ENCODE peak calls at places on chromosomes 7 and 10, in six cellular contexts. One of them, this sample, is unnamed.

GRCh38 chr10:88810196-88810961 is 7.8 kb downstream of the LIPM start:
- DNase-seq in sigmoid colon: no peak
- DNase-seq in mesothelial cell of epicardium: no peak
- DNase-seq in ovary: no peak
- DNase-seq in brain microvascular endothelial cell: peak
- DNase-seq in glutamatergic neuron: no peak
- DNase-seq in this sample: peak

GRCh38 chr7:2721842-2722241 is 33.8 kb downstream of the AMZ1 start:
- DNase-seq in sigmoid colon: no peak
- DNase-seq in mesothelial cell of epicardium: no peak
- DNase-seq in ovary: no peak
- DNase-seq in brain microvascular endothelial cell: no peak
- DNase-seq in glutamatergic neuron: no peak
- DNase-seq in this sample: no peak

GRCh38 chr7:44767912-44768662 is 19.4 kb downstream of the ZMIZ2 start:
- DNase-seq in sigmoid colon: peak
- DNase-seq in mesothelial cell of epicardium: no peak
- DNase-seq in ovary: peak
- DNase-seq in brain microvascular endothelial cell: no peak
- DNase-seq in glutamatergic neuron: peak
- DNase-seq in this sample: peak

GRCh38 chr7:55569269-55569663 is 3.0 kb downstream of the VOPP1 start:
- DNase-seq in sigmoid colon: no peak
- DNase-seq in mesothelial cell of epicardium: no peak
- DNase-seq in ovary: no peak
- DNase-seq in brain microvascular endothelial cell: no peak
- DNase-seq in glutamatergic neuron: no peak
- DNase-seq in this sample: no peak

GRCh38 chr7:81110673-81111072 is 191.8 kb upstream of the SEMA3C start:
- DNase-seq in sigmoid colon: no peak
- DNase-seq in mesothelial cell of epicardium: no peak
- DNase-seq in ovary: no peak
- DNase-seq in brain microvascular endothelial cell: no peak
- DNase-seq in glutamatergic neuron: no peak
- DNase-seq in this sample: no peak

GRCh38 chr10:89086801-89087513 is 96.4 kb downstream of the FAS start:
- DNase-seq in sigmoid colon: peak
- DNase-seq in mesothelial cell of epicardium: no peak
- DNase-seq in ovary: peak
- DNase-seq in brain microvascular endothelial cell: peak
- DNase-seq in glutamatergic neuron: peak
- DNase-seq in this sample: no peak

GRCh38 chr7:20284398-20285143 is 46.1 kb upstream of the ITGB8 start:
- DNase-seq in sigmoid colon: no peak
- DNase-seq in mesothelial cell of epicardium: no peak
- DNase-seq in ovary: no peak
- DNase-seq in brain microvascular endothelial cell: no peak
- DNase-seq in glutamatergic neuron: no peak
- DNase-seq in this sample: no peak

GRCh38 chr7:2540641-2541051 is 14.7 kb downstream of the BRAT1 start:
- DNase-seq in sigmoid colon: peak
- DNase-seq in mesothelial cell of epicardium: no peak
- DNase-seq in ovary: no peak
- DNase-seq in brain microvascular endothelial cell: no peak
- DNase-seq in glutamatergic neuron: peak
- DNase-seq in this sample: no peak

GRCh38 chr10:116636976-116637375 is 16.2 kb downstream of the PNLIPRP2 start:
- DNase-seq in sigmoid colon: no peak
- DNase-seq in mesothelial cell of epicardium: no peak
- DNase-seq in ovary: no peak
- DNase-seq in brain microvascular endothelial cell: no peak
- DNase-seq in glutamatergic neuron: no peak
- DNase-seq in this sample: no peak

GRCh38 chr10:5285186-5285585 is 79.6 kb upstream of the UCN3 start:
- DNase-seq in sigmoid colon: no peak
- DNase-seq in mesothelial cell of epicardium: no peak
- DNase-seq in ovary: no peak
- DNase-seq in brain microvascular endothelial cell: no peak
- DNase-seq in glutamatergic neuron: no peak
- DNase-seq in this sample: no peak

GRCh38 chr7:46230298-46231295 is 309.5 kb upstream of the IGFBP3 start:
- DNase-seq in sigmoid colon: no peak
- DNase-seq in mesothelial cell of epicardium: no peak
- DNase-seq in ovary: no peak
- DNase-seq in brain microvascular endothelial cell: peak
- DNase-seq in glutamatergic neuron: no peak
- DNase-seq in this sample: no peak

GRCh38 chr10:7788640-7789335 is 811 bp downstream of the ATP5F1C start:
- DNase-seq in sigmoid colon: no peak
- DNase-seq in mesothelial cell of epicardium: no peak
- DNase-seq in ovary: no peak
- DNase-seq in brain microvascular endothelial cell: no peak
- DNase-seq in glutamatergic neuron: no peak
- DNase-seq in this sample: no peak

GRCh38 chr10:97781541-97782331 is 9.9 kb upstream of the SFRP5 start:
- DNase-seq in sigmoid colon: no peak
- DNase-seq in mesothelial cell of epicardium: no peak
- DNase-seq in ovary: no peak
- DNase-seq in brain microvascular endothelial cell: no peak
- DNase-seq in glutamatergic neuron: no peak
- DNase-seq in this sample: no peak

GRCh38 chr7:151630349-151630748 is 110.7 kb upstream of the RHEB start:
- DNase-seq in sigmoid colon: no peak
- DNase-seq in mesothelial cell of epicardium: no peak
- DNase-seq in ovary: no peak
- DNase-seq in brain microvascular endothelial cell: no peak
- DNase-seq in glutamatergic neuron: no peak
- DNase-seq in this sample: no peak

GRCh38 chr7:37234928-37235327 is 213.7 kb downstream of the ELMO1 start:
- DNase-seq in sigmoid colon: no peak
- DNase-seq in mesothelial cell of epicardium: no peak
- DNase-seq in ovary: no peak
- DNase-seq in brain microvascular endothelial cell: no peak
- DNase-seq in glutamatergic neuron: no peak
- DNase-seq in this sample: peak

GRCh38 chr10:4740471-4740870 is 85.5 kb upstream of the AKR1E2 start:
- DNase-seq in sigmoid colon: no peak
- DNase-seq in mesothelial cell of epicardium: no peak
- DNase-seq in ovary: no peak
- DNase-seq in brain microvascular endothelial cell: no peak
- DNase-seq in glutamatergic neuron: no peak
- DNase-seq in this sample: no peak

GRCh38 chr7:138226001-138226476 is 149.8 kb downstream of the AKR1D1 start:
- DNase-seq in sigmoid colon: no peak
- DNase-seq in mesothelial cell of epicardium: no peak
- DNase-seq in ovary: no peak
- DNase-seq in brain microvascular endothelial cell: peak
- DNase-seq in glutamatergic neuron: no peak
- DNase-seq in this sample: peak

GRCh38 chr7:121531175-121532070 is 135.3 kb upstream of the FAM3C start:
- DNase-seq in sigmoid colon: no peak
- DNase-seq in mesothelial cell of epicardium: no peak
- DNase-seq in ovary: no peak
- DNase-seq in brain microvascular endothelial cell: peak
- DNase-seq in glutamatergic neuron: no peak
- DNase-seq in this sample: no peak

GRCh38 chr7:121529003-121529402 is 132.9 kb upstream of the FAM3C start:
- DNase-seq in sigmoid colon: no peak
- DNase-seq in mesothelial cell of epicardium: no peak
- DNase-seq in ovary: no peak
- DNase-seq in brain microvascular endothelial cell: no peak
- DNase-seq in glutamatergic neuron: no peak
- DNase-seq in this sample: no peak

GRCh38 chr7:121525155-121525819 is 129.2 kb upstream of the FAM3C start:
- DNase-seq in sigmoid colon: peak
- DNase-seq in mesothelial cell of epicardium: no peak
- DNase-seq in ovary: no peak
- DNase-seq in brain microvascular endothelial cell: no peak
- DNase-seq in glutamatergic neuron: no peak
- DNase-seq in this sample: no peak

DNA sequence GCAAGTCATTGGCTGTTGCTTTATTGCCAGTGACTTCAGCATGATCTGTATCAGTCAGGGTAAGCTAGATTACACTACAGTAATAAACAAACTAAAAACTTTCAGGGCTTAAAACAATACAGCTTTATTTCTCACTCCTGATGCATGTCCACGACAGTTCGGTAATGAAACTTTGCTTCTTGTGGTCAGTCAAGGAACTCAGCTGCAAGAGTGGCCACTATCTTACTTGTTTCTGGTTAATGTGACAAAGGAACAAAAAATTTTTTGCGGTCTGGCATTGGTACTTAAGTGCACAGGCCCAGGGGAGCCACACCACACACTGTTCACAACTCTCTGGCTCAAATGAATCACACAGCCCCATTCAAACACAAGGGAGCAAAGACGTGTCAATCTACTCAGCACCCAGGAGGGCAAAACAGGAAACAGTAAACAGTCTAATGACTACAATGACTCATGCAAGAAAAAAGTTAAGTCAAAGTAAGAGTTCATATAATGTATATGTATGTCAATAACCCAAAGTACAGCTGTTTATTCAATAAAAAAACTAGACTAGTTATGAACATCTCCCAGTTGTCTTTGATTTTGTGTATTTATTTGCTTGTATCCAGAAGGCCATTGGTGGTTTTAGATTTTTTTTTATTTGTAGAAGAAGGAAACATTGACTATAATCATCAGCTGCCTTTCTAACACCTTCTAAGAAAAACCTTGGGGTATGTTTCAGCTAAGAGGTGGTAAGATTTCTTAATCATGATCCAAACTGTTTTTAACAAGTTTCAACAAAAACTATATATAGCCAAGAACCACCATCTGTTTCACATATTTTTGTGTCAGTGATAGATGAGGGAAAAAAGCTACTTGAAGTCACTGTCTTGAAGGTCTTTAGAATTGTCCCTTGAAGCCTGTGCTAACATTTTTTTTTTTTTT is 134.4 kb upstream of the FAM3C start:
- DNase-seq in sigmoid colon: no peak
- DNase-seq in mesothelial cell of epicardium: no peak
- DNase-seq in ovary: no peak
- DNase-seq in brain microvascular endothelial cell: peak
- DNase-seq in glutamatergic neuron: no peak
- DNase-seq in this sample: no peak
- TF ChIP-seq CTCF in sigmoid colon: no peak
- TF ChIP-seq CTCF in mesothelial cell of epicardium: no peak
- TF ChIP-seq CTCF in ovary: no peak
- TF ChIP-seq CTCF in brain microvascular endothelial cell: peak
- TF ChIP-seq CTCF in glutamatergic neuron: no peak
- TF ChIP-seq CTCF in this sample: no peak

GRCh38 chr10:11164806-11165590 is 147.3 kb downstream of the CELF2 start:
- DNase-seq in sigmoid colon: peak
- DNase-seq in mesothelial cell of epicardium: no peak
- DNase-seq in ovary: peak
- DNase-seq in brain microvascular endothelial cell: peak
- DNase-seq in glutamatergic neuron: peak
- DNase-seq in this sample: no peak

GRCh38 chr10:11163990-11164805 is 146.5 kb downstream of the CELF2 start:
- DNase-seq in sigmoid colon: no peak
- DNase-seq in mesothelial cell of epicardium: no peak
- DNase-seq in ovary: no peak
- DNase-seq in brain microvascular endothelial cell: no peak
- DNase-seq in glutamatergic neuron: no peak
- DNase-seq in this sample: no peak

GRCh38 chr10:11160982-11161554 is 143.4 kb downstream of the CELF2 start:
- DNase-seq in sigmoid colon: peak
- DNase-seq in mesothelial cell of epicardium: no peak
- DNase-seq in ovary: no peak
- DNase-seq in brain microvascular endothelial cell: no peak
- DNase-seq in glutamatergic neuron: no peak
- DNase-seq in this sample: no peak

GRCh38 chr10:11161910-11162309 is 144.2 kb downstream of the CELF2 start:
- DNase-seq in sigmoid colon: no peak
- DNase-seq in mesothelial cell of epicardium: no peak
- DNase-seq in ovary: no peak
- DNase-seq in brain microvascular endothelial cell: no peak
- DNase-seq in glutamatergic neuron: no peak
- DNase-seq in this sample: no peak

DNA sequence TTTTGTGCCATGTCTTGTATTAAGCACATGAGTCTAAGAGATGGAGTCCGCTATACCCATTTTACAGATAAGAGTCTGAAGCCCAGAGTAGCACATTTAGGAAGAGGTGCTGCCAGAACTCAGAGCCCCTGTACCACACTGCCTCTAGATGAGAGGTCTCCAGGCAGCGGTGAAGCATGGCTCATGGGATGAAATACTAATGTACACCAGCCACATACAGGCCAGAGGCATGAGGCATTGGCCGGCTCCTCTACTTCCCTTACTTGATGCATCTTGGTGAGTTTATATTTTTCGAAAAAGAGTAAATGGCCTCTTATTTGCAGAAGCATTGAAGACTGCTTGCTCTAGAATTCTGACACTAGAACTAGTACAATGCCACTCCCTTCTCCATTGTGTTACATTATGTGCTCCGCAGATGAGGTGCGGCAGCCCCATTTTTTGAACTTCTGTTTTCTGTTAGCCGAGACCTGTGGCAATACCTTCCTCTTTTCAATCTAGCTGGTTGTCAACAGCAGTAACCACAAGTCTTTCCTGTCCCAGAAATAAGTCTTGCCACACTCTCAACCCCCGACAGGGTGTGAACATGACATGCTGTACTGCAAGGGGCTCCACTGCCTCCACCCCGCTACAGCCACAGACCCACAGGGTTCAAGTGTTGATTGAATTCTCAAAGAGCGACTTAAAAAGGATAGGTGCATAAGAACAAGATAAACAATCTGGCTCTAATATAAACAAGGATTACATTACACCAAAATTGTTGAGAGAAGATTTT is 145.3 kb downstream of the CELF2 start:
- DNase-seq in sigmoid colon: peak
- DNase-seq in mesothelial cell of epicardium: no peak
- DNase-seq in ovary: no peak
- DNase-seq in brain microvascular endothelial cell: no peak
- DNase-seq in glutamatergic neuron: no peak
- DNase-seq in this sample: no peak
- TF ChIP-seq CTCF in sigmoid colon: no peak
- TF ChIP-seq CTCF in mesothelial cell of epicardium: no peak
- TF ChIP-seq CTCF in ovary: no peak
- TF ChIP-seq CTCF in brain microvascular endothelial cell: no peak
- TF ChIP-seq CTCF in glutamatergic neuron: no peak
- TF ChIP-seq CTCF in this sample: no peak

DNA sequence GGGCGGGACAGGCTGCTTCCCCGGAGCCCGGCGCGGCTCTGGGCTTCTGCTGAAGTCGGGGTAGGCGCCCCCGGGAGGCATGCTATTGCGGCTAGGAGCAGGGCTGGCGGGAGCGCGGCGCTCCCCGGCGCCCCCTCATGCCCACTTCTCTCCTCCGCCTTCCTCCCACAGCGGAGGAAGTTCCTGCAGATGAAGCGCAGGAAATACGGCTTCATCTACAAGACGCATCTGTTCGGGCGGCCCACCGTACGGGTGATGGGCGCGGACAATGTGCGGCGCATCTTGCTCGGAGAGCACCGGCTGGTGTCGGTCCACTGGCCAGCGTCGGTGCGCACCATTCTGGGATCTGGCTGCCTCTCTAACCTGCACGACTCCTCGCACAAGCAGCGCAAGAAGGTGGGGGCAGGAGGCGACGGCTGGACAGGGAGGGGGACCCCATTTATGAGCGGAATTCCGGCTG is 474 bp downstream of the CYP26A1 start:
- DNase-seq in sigmoid colon: no peak
- DNase-seq in mesothelial cell of epicardium: peak
- DNase-seq in ovary: no peak
- DNase-seq in brain microvascular endothelial cell: no peak
- DNase-seq in glutamatergic neuron: peak
- DNase-seq in this sample: no peak
- TF ChIP-seq CTCF in sigmoid colon: no peak
- TF ChIP-seq CTCF in mesothelial cell of epicardium: no peak
- TF ChIP-seq CTCF in ovary: no peak
- TF ChIP-seq CTCF in brain microvascular endothelial cell: peak
- TF ChIP-seq CTCF in glutamatergic neuron: no peak
- TF ChIP-seq CTCF in this sample: no peak

GRCh38 chr10:69446650-69447151 is 4.6 kb upstream of the TSPAN15 start:
- DNase-seq in sigmoid colon: peak
- DNase-seq in mesothelial cell of epicardium: no peak
- DNase-seq in ovary: no peak
- DNase-seq in brain microvascular endothelial cell: peak
- DNase-seq in glutamatergic neuron: no peak
- DNase-seq in this sample: no peak
- TF ChIP-seq CTCF in sigmoid colon: no peak
- TF ChIP-seq CTCF in mesothelial cell of epicardium: no peak
- TF ChIP-seq CTCF in ovary: no peak
- TF ChIP-seq CTCF in brain microvascular endothelial cell: no peak
- TF ChIP-seq CTCF in glutamatergic neuron: no peak
- TF ChIP-seq CTCF in this sample: no peak

This sample was measured in BE2C.